ENCODE peak calls at places on chromosome 4, in five cellular contexts. U is psoas muscle, O is GM12865, J is uterus, D is AG10803. Q is an unnamed sample.
A peak's percentile ranks its signal among the peaks of the same experiment; 100 is the strongest.

GRCh38 chr4:131061734-131062133 is 1965.8 kb downstream of the C4orf33 start:
- DNase-seq in J (no peak), D (no peak), O (no peak), U (no peak), Q (no peak)

GRCh38 chr4:122746485-122746965 is 14.0 kb downstream of the BBS12 start:
- DNase-seq in D (no peak), U (no peak), O (no peak), J (no peak), Q (no peak)

GRCh38 chr4:118894034-118894433 is 5.4 kb downstream of the SYNPO2 start:
- DNase-seq in J (no peak), O (no peak), U (no peak), D (no peak), Q (no peak)

GRCh38 chr4:127687580-127687979 is 42.6 kb upstream of the SLC25A31 start:
- DNase-seq in U (no peak), J (no peak), O (no peak), D (no peak), Q (no peak)

GRCh38 chr4:114286275-114286674 is 306.8 kb upstream of the ARSJ start:
- DNase-seq in O (no peak), J (no peak), D (no peak), U (no peak), Q (no peak)

GRCh38 chr4:151260526-151260925 is 16.4 kb upstream of the PRSS48 start:
- DNase-seq in J (no peak), O (no peak), U (no peak), D (peak; percentile 6), Q (no peak)

GRCh38 chr4:4849524-4850193 is 9.8 kb upstream of the MSX1 start:
- DNase-seq in O (no peak), U (peak; percentile 28), J (no peak), D (no peak), Q (no peak)

GRCh38 chr4:125985856-125986255 is 671.1 kb downstream of the FAT4 start:
- DNase-seq in J (no peak), O (peak; percentile 50), D (no peak), U (no peak), Q (no peak)

GRCh38 chr4:182916483-182917181 is 554 bp downstream of the DCTD start:
- DNase-seq in U (peak; percentile 81), D (peak; percentile 84), J (peak; percentile 63), O (peak; percentile 62), Q (peak; percentile 24)

GRCh38 chr4:183522821-183523220 is 18.0 kb downstream of the ING2 start:
- DNase-seq in D (no peak), O (no peak), J (no peak), U (no peak), Q (no peak)

GRCh38 chr4:185810746-185811508 is 1.1 kb downstream of the SORBS2 start:
- DNase-seq in J (no peak), O (no peak), D (no peak), U (no peak), Q (no peak)

GRCh38 chr4:128810331-128810870 is 901 bp downstream of the JADE1 start:
- DNase-seq in D (no peak), O (peak; percentile 77), U (no peak), J (peak; percentile 24), Q (peak; percentile 83)

GRCh38 chr4:25955705-25956104 is 41.7 kb downstream of the SMIM20 start:
- DNase-seq in O (no peak), U (no peak), D (no peak), J (no peak), Q (no peak)

GRCh38 chr4:133910165-133910564 is 291.4 kb downstream of the PABPC4L start:
- DNase-seq in U (no peak), O (no peak), D (no peak), J (no peak), Q (no peak)

GRCh38 chr4:26884486-26884988 is 23.9 kb downstream of the STIM2 start:
- DNase-seq in U (no peak), J (no peak), O (peak; percentile 75), D (no peak), Q (no peak)

GRCh38 chr4:80831383-80832361 is 198.8 kb upstream of the BMP3 start:
- DNase-seq in U (no peak), J (no peak), O (no peak), D (peak; percentile 13), Q (no peak)

GRCh38 chr4:108512615-108513505 is 107.5 kb upstream of the RPL34 start:
- DNase-seq in U (no peak), D (peak; percentile 38), O (peak; percentile 47), J (peak; percentile 26), Q (no peak)

GRCh38 chr4:125266901-125267601 is 47.7 kb upstream of the FAT4 start:
- DNase-seq in D (peak; percentile 85), U (no peak), J (no peak), O (no peak), Q (no peak)

GRCh38 chr4:156390599-156391296 is 437.1 kb upstream of the CTSO start:
- DNase-seq in D (peak; percentile 83), O (no peak), U (no peak), J (no peak), Q (no peak)

GRCh38 chr4:184937745-184938144 is 80.5 kb upstream of the HELT start:
- DNase-seq in J (no peak), U (no peak), O (no peak), D (no peak), Q (no peak)

GRCh38 chr4:89319756-89320155 is 12.2 kb upstream of the GPRIN3 start:
- DNase-seq in D (no peak), J (no peak), U (no peak), O (no peak), Q (no peak)

GRCh38 chr4:38688676-38689355 is 24.8 kb downstream of the KLF3 start:
- DNase-seq in U (peak; percentile 41), D (no peak), J (no peak), O (no peak), Q (no peak)

GRCh38 chr4:114320126-114320525 is 278.5 kb upstream of the UGT8 start:
- DNase-seq in D (peak; percentile 12), J (no peak), O (no peak), U (no peak), Q (no peak)

GRCh38 chr4:152531479-152531878 is 4.4 kb downstream of the FBXW7 start:
- DNase-seq in D (no peak), J (no peak), U (no peak), O (peak; percentile 37), Q (no peak)

GRCh38 chr4:73998040-73999011 is at the start of gene CXCL5:
- DNase-seq in D (peak; percentile 37), J (no peak), U (peak; percentile 53), O (no peak), Q (no peak)

GRCh38 chr4:43316813-43317212 is 424.3 kb downstream of the GRXCR1 start:
- DNase-seq in J (no peak), O (no peak), U (no peak), D (no peak), Q (no peak)

GRCh38 chr4:86302242-86302641 is 57.6 kb downstream of the MAPK10 start:
- DNase-seq in O (peak; percentile 57), J (peak; percentile 89), D (peak; percentile 50), U (no peak), Q (no peak)

GRCh38 chr4:62457356-62457755 is 1257.2 kb downstream of the ADGRL3 start:
- DNase-seq in U (no peak), D (no peak), O (no peak), J (no peak), Q (no peak)

GRCh38 chr4:82201303-82201702 is 172.5 kb downstream of the HNRNPD start:
- DNase-seq in D (peak; percentile 8), J (no peak), U (no peak), O (no peak), Q (no peak)

GRCh38 chr4:6699903-6700302 is 6.2 kb downstream of the S100P start:
- DNase-seq in J (no peak), O (no peak), D (no peak), U (no peak), Q (no peak)

GRCh38 chr4:6705638-6706037 is 4.0 kb downstream of the MRFAP1L1 start:
- DNase-seq in J (no peak), D (no peak), U (no peak), O (no peak), Q (no peak)

GRCh38 chr4:6703786-6704185 is 5.9 kb downstream of the MRFAP1L1 start:
- DNase-seq in D (peak; percentile 59), U (no peak), J (no peak), O (no peak), Q (no peak)

GRCh38 chr4:6702761-6703160 is 6.9 kb downstream of the MRFAP1L1 start:
- DNase-seq in U (no peak), D (no peak), J (no peak), O (no peak), Q (no peak)

DNA sequence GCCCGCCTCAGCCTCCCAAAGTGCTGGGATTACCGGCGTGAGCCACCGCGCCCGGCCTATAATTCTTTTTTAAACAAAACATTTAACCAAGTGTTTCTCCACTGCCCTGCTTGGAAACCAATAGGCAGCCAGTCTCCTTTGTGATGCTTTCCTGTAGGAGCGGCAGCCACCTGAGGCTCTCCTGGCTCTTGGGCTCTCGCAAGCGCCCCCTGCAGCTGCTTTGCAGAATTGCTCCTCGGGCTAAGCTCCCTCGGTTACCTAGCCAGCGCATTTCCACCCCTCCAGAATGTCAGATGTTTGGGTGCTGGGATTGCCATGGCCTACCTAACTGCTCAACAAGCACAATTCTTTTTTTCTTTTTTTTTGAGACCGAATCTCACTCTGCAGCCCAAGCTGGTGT is 7.7 kb downstream of the S100P start:
- DNase-seq in J (no peak), D (no peak), O (no peak), U (no peak), Q (no peak)
- TF ChIP-seq CTCF in J (no peak), D (peak; percentile 19), O (no peak), U (no peak), Q (no peak)

DNA sequence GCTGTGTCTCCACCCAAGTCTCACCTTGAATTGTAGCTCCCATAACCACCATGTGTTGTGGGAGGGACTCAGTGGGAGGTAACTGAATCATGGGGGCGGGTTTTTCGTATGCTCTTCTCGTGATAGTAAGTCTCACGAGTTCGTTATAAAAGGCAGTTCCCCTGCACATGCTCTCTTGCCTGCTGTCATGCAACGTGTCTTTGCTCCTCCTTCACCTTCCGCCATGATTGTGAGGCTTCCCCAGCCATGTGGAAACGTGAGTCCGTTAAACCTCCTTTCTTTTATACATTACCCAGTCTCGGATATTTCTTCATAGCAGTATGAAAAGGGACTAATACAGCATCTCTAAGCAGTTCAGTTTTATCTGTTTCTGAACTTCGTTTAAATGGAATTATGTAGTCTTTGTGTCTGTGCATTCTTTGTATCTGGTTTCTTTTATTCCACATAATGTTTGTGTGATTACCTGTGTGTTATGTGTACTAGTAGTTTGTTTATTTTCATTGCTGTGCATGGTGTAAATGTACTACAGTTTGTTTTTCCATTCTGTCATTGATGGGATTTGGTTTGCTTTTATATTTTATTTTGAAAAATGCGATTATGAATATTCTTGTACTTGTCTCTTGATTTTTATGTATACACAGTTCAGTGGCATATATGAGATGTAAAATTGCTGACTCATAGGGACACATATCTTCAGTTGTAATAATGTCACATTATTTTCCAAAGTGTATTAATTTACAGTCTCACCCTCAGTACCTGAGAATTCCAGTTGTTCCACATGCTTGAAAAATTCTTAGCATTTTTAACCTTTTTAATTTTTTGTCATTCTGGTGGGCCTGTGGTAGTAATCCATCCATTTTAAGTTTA is 304.9 kb downstream of the GBA3 start:
- DNase-seq in J (no peak), U (no peak), O (no peak), D (no peak), Q (no peak)
- TF ChIP-seq CTCF in J (no peak), U (no peak), O (no peak), D (no peak), Q (no peak)

GRCh38 chr4:851701-852430 is 25.9 kb upstream of the CPLX1 start:
- DNase-seq in J (no peak), U (peak; percentile 42), D (no peak), O (no peak), Q (no peak)
- TF ChIP-seq CTCF in J (no peak), U (no peak), D (no peak), O (no peak), Q (no peak)

GRCh38 chr4:139582044-139582443 is 26.0 kb upstream of the SETD7 start:
- DNase-seq in U (no peak), D (no peak), J (no peak), O (no peak), Q (peak; percentile 80)
- TF ChIP-seq CTCF in U (no peak), D (no peak), J (no peak), O (no peak), Q (no peak)

Q was measured in lower leg skin.